ENCODE peak calls at places on chromosome X, in four cellular contexts. Q is naive thymus-derived CD4-positive, alpha-beta T cell; J is substantia nigra; G is body of pancreas. U is an unnamed sample.

GRCh38 chrX:106742831-106743230 is 16.3 kb downstream of the RNF128 start:
- DNase-seq in Q (no peak), J (no peak), G (no peak), U (no peak)

GRCh38 chrX:49878128-49878833 is 1.0 kb upstream of the USP27X start:
- DNase-seq in Q (no peak), J (peak), G (peak), U (no peak)

GRCh38 chrX:482192-482701 is 95.5 kb upstream of the PPP2R3B start:
- DNase-seq in Q (no peak), J (no peak), G (no peak), U (no peak)

GRCh38 chrX:109782994-109783711 is 50.1 kb upstream of the ACSL4 start:
- DNase-seq in Q (no peak), J (no peak), G (no peak), U (no peak)

GRCh38 chrX:54495814-54496516 is at the start of gene FGD1:
- DNase-seq in Q (peak), J (peak), G (peak), U (peak)

GRCh38 chrX:23981711-23982110 is 45.3 kb downstream of the KLHL15 start:
- DNase-seq in Q (no peak), J (no peak), G (no peak), U (no peak)

GRCh38 chrX:53125506-53125905 is 31.6 kb downstream of the KANTR start:
- DNase-seq in Q (no peak), J (no peak), G (no peak), U (no peak)

GRCh38 chrX:119190251-119190651 is 45.8 kb upstream of the PGRMC1 start:
- DNase-seq in Q (no peak), J (no peak), G (no peak), U (no peak)